ENCODE peak calls at places on chromosomes 16 and 17, in eight cellular contexts. One of them, this sample, is unnamed.

GRCh38 chr17:61904094-61904710 is 23.6 kb downstream of the INTS2 start:
- DNase-seq in amniotic stem cell: no peak
- DNase-seq in stimulated activated CD8-positive, alpha-beta memory T cell treated with anti-CD3 and anti-CD28 coated beads, Interleukin-7, amount 100 ng/mL, for 4 hours: no peak
- DNase-seq in left kidney: no peak
- DNase-seq in epithelial cell of prostate: no peak
- DNase-seq in activated CD4-positive, alpha-beta T cell treated with anti-CD3 and anti-CD28 coated beads for 24 hours: no peak
- DNase-seq in activated naive CD4-positive, alpha-beta T cell treated with anti-CD3 and anti-CD28 coated beads for 36 hours: peak; percentile 56
- DNase-seq in cardiac fibroblast: no peak
- DNase-seq in this sample: no peak

GRCh38 chr17:55237268-55237667 is 27.5 kb upstream of the HLF start:
- DNase-seq in amniotic stem cell: no peak
- DNase-seq in stimulated activated CD8-positive, alpha-beta memory T cell treated with anti-CD3 and anti-CD28 coated beads, Interleukin-7, amount 100 ng/mL, for 4 hours: no peak
- DNase-seq in left kidney: no peak
- DNase-seq in epithelial cell of prostate: no peak
- DNase-seq in activated CD4-positive, alpha-beta T cell treated with anti-CD3 and anti-CD28 coated beads for 24 hours: no peak
- DNase-seq in activated naive CD4-positive, alpha-beta T cell treated with anti-CD3 and anti-CD28 coated beads for 36 hours: no peak
- DNase-seq in cardiac fibroblast: peak; percentile 1
- DNase-seq in this sample: no peak

GRCh38 chr16:15979801-15980200 is 30.4 kb downstream of the ABCC1 start:
- DNase-seq in amniotic stem cell: no peak
- DNase-seq in stimulated activated CD8-positive, alpha-beta memory T cell treated with anti-CD3 and anti-CD28 coated beads, Interleukin-7, amount 100 ng/mL, for 4 hours: no peak
- DNase-seq in left kidney: no peak
- DNase-seq in epithelial cell of prostate: no peak
- DNase-seq in activated CD4-positive, alpha-beta T cell treated with anti-CD3 and anti-CD28 coated beads for 24 hours: no peak
- DNase-seq in activated naive CD4-positive, alpha-beta T cell treated with anti-CD3 and anti-CD28 coated beads for 36 hours: no peak
- DNase-seq in cardiac fibroblast: no peak
- DNase-seq in this sample: no peak

GRCh38 chr17:43976956-43977837 is 23.5 kb upstream of the PYY start:
- DNase-seq in amniotic stem cell: no peak
- DNase-seq in stimulated activated CD8-positive, alpha-beta memory T cell treated with anti-CD3 and anti-CD28 coated beads, Interleukin-7, amount 100 ng/mL, for 4 hours: no peak
- DNase-seq in left kidney: peak; percentile 69
- DNase-seq in epithelial cell of prostate: no peak
- DNase-seq in activated CD4-positive, alpha-beta T cell treated with anti-CD3 and anti-CD28 coated beads for 24 hours: no peak
- DNase-seq in activated naive CD4-positive, alpha-beta T cell treated with anti-CD3 and anti-CD28 coated beads for 36 hours: no peak
- DNase-seq in cardiac fibroblast: no peak
- DNase-seq in this sample: no peak

GRCh38 chr16:57528499-57529323 is 7.7 kb downstream of the CCDC102A start:
- DNase-seq in amniotic stem cell: no peak
- DNase-seq in stimulated activated CD8-positive, alpha-beta memory T cell treated with anti-CD3 and anti-CD28 coated beads, Interleukin-7, amount 100 ng/mL, for 4 hours: no peak
- DNase-seq in left kidney: peak; percentile 87
- DNase-seq in epithelial cell of prostate: no peak
- DNase-seq in activated CD4-positive, alpha-beta T cell treated with anti-CD3 and anti-CD28 coated beads for 24 hours: no peak
- DNase-seq in activated naive CD4-positive, alpha-beta T cell treated with anti-CD3 and anti-CD28 coated beads for 36 hours: peak; percentile 32
- DNase-seq in cardiac fibroblast: no peak
- DNase-seq in this sample: no peak

GRCh38 chr17:60229189-60229802 is 79.5 kb downstream of the CA4 start:
- DNase-seq in amniotic stem cell: no peak
- DNase-seq in stimulated activated CD8-positive, alpha-beta memory T cell treated with anti-CD3 and anti-CD28 coated beads, Interleukin-7, amount 100 ng/mL, for 4 hours: no peak
- DNase-seq in left kidney: no peak
- DNase-seq in epithelial cell of prostate: no peak
- DNase-seq in activated CD4-positive, alpha-beta T cell treated with anti-CD3 and anti-CD28 coated beads for 24 hours: no peak
- DNase-seq in activated naive CD4-positive, alpha-beta T cell treated with anti-CD3 and anti-CD28 coated beads for 36 hours: no peak
- DNase-seq in cardiac fibroblast: peak; percentile 29
- DNase-seq in this sample: peak; percentile 48

GRCh38 chr16:66468321-66468965 is 41.3 kb downstream of the BEAN1 start:
- DNase-seq in amniotic stem cell: no peak
- DNase-seq in stimulated activated CD8-positive, alpha-beta memory T cell treated with anti-CD3 and anti-CD28 coated beads, Interleukin-7, amount 100 ng/mL, for 4 hours: no peak
- DNase-seq in left kidney: no peak
- DNase-seq in epithelial cell of prostate: no peak
- DNase-seq in activated CD4-positive, alpha-beta T cell treated with anti-CD3 and anti-CD28 coated beads for 24 hours: no peak
- DNase-seq in activated naive CD4-positive, alpha-beta T cell treated with anti-CD3 and anti-CD28 coated beads for 36 hours: no peak
- DNase-seq in cardiac fibroblast: no peak
- DNase-seq in this sample: no peak

GRCh38 chr16:69105501-69106361 is at the start of gene HAS3:
- DNase-seq in amniotic stem cell: no peak
- DNase-seq in stimulated activated CD8-positive, alpha-beta memory T cell treated with anti-CD3 and anti-CD28 coated beads, Interleukin-7, amount 100 ng/mL, for 4 hours: no peak
- DNase-seq in left kidney: peak; percentile 90
- DNase-seq in epithelial cell of prostate: peak; percentile 34
- DNase-seq in activated CD4-positive, alpha-beta T cell treated with anti-CD3 and anti-CD28 coated beads for 24 hours: no peak
- DNase-seq in activated naive CD4-positive, alpha-beta T cell treated with anti-CD3 and anti-CD28 coated beads for 36 hours: peak; percentile 60
- DNase-seq in cardiac fibroblast: peak; percentile 67
- DNase-seq in this sample: peak; percentile 69

GRCh38 chr17:18877104-18877503 is 19.2 kb downstream of the PRPSAP2 start:
- DNase-seq in amniotic stem cell: no peak
- DNase-seq in stimulated activated CD8-positive, alpha-beta memory T cell treated with anti-CD3 and anti-CD28 coated beads, Interleukin-7, amount 100 ng/mL, for 4 hours: no peak
- DNase-seq in left kidney: no peak
- DNase-seq in epithelial cell of prostate: no peak
- DNase-seq in activated CD4-positive, alpha-beta T cell treated with anti-CD3 and anti-CD28 coated beads for 24 hours: no peak
- DNase-seq in activated naive CD4-positive, alpha-beta T cell treated with anti-CD3 and anti-CD28 coated beads for 36 hours: no peak
- DNase-seq in cardiac fibroblast: no peak
- DNase-seq in this sample: no peak

GRCh38 chr16:70753228-70753627 is 47.7 kb downstream of the VAC14 start:
- DNase-seq in amniotic stem cell: no peak
- DNase-seq in stimulated activated CD8-positive, alpha-beta memory T cell treated with anti-CD3 and anti-CD28 coated beads, Interleukin-7, amount 100 ng/mL, for 4 hours: no peak
- DNase-seq in left kidney: no peak
- DNase-seq in epithelial cell of prostate: no peak
- DNase-seq in activated CD4-positive, alpha-beta T cell treated with anti-CD3 and anti-CD28 coated beads for 24 hours: no peak
- DNase-seq in activated naive CD4-positive, alpha-beta T cell treated with anti-CD3 and anti-CD28 coated beads for 36 hours: no peak
- DNase-seq in cardiac fibroblast: no peak
- DNase-seq in this sample: no peak

GRCh38 chr17:4310349-4311060 is 46.7 kb upstream of the ANKFY1 start:
- DNase-seq in amniotic stem cell: no peak
- DNase-seq in stimulated activated CD8-positive, alpha-beta memory T cell treated with anti-CD3 and anti-CD28 coated beads, Interleukin-7, amount 100 ng/mL, for 4 hours: no peak
- DNase-seq in left kidney: no peak
- DNase-seq in epithelial cell of prostate: no peak
- DNase-seq in activated CD4-positive, alpha-beta T cell treated with anti-CD3 and anti-CD28 coated beads for 24 hours: no peak
- DNase-seq in activated naive CD4-positive, alpha-beta T cell treated with anti-CD3 and anti-CD28 coated beads for 36 hours: no peak
- DNase-seq in cardiac fibroblast: peak; percentile 46
- DNase-seq in this sample: no peak

GRCh38 chr17:63698886-63699637 is 863 bp downstream of the LIMD2 start:
- DNase-seq in amniotic stem cell: no peak
- DNase-seq in stimulated activated CD8-positive, alpha-beta memory T cell treated with anti-CD3 and anti-CD28 coated beads, Interleukin-7, amount 100 ng/mL, for 4 hours: peak; percentile 76
- DNase-seq in left kidney: peak; percentile 74
- DNase-seq in epithelial cell of prostate: no peak
- DNase-seq in activated CD4-positive, alpha-beta T cell treated with anti-CD3 and anti-CD28 coated beads for 24 hours: peak; percentile 61
- DNase-seq in activated naive CD4-positive, alpha-beta T cell treated with anti-CD3 and anti-CD28 coated beads for 36 hours: peak; percentile 92
- DNase-seq in cardiac fibroblast: peak; percentile 23
- DNase-seq in this sample: no peak

GRCh38 chr17:34584805-34585416 is 5.5 kb downstream of the TMEM132E start:
- DNase-seq in amniotic stem cell: no peak
- DNase-seq in stimulated activated CD8-positive, alpha-beta memory T cell treated with anti-CD3 and anti-CD28 coated beads, Interleukin-7, amount 100 ng/mL, for 4 hours: no peak
- DNase-seq in left kidney: peak; percentile 80
- DNase-seq in epithelial cell of prostate: no peak
- DNase-seq in activated CD4-positive, alpha-beta T cell treated with anti-CD3 and anti-CD28 coated beads for 24 hours: no peak
- DNase-seq in activated naive CD4-positive, alpha-beta T cell treated with anti-CD3 and anti-CD28 coated beads for 36 hours: no peak
- DNase-seq in cardiac fibroblast: peak; percentile 20
- DNase-seq in this sample: no peak

GRCh38 chr16:72814226-72814625 is 233.7 kb downstream of the ZFHX3 start:
- DNase-seq in amniotic stem cell: no peak
- DNase-seq in stimulated activated CD8-positive, alpha-beta memory T cell treated with anti-CD3 and anti-CD28 coated beads, Interleukin-7, amount 100 ng/mL, for 4 hours: no peak
- DNase-seq in left kidney: no peak
- DNase-seq in epithelial cell of prostate: no peak
- DNase-seq in activated CD4-positive, alpha-beta T cell treated with anti-CD3 and anti-CD28 coated beads for 24 hours: no peak
- DNase-seq in activated naive CD4-positive, alpha-beta T cell treated with anti-CD3 and anti-CD28 coated beads for 36 hours: no peak
- DNase-seq in cardiac fibroblast: peak; percentile 21
- DNase-seq in this sample: no peak

GRCh38 chr16:85151603-85152413 is 39.5 kb upstream of the CIBAR2 start:
- DNase-seq in amniotic stem cell: peak; percentile 78
- DNase-seq in stimulated activated CD8-positive, alpha-beta memory T cell treated with anti-CD3 and anti-CD28 coated beads, Interleukin-7, amount 100 ng/mL, for 4 hours: no peak
- DNase-seq in left kidney: peak; percentile 49
- DNase-seq in epithelial cell of prostate: no peak
- DNase-seq in activated CD4-positive, alpha-beta T cell treated with anti-CD3 and anti-CD28 coated beads for 24 hours: no peak
- DNase-seq in activated naive CD4-positive, alpha-beta T cell treated with anti-CD3 and anti-CD28 coated beads for 36 hours: no peak
- DNase-seq in cardiac fibroblast: peak; percentile 67
- DNase-seq in this sample: no peak

GRCh38 chr17:29643817-29644160 is 21.1 kb upstream of the CORO6 start:
- DNase-seq in amniotic stem cell: no peak
- DNase-seq in stimulated activated CD8-positive, alpha-beta memory T cell treated with anti-CD3 and anti-CD28 coated beads, Interleukin-7, amount 100 ng/mL, for 4 hours: no peak
- DNase-seq in left kidney: no peak
- DNase-seq in epithelial cell of prostate: no peak
- DNase-seq in activated CD4-positive, alpha-beta T cell treated with anti-CD3 and anti-CD28 coated beads for 24 hours: no peak
- DNase-seq in activated naive CD4-positive, alpha-beta T cell treated with anti-CD3 and anti-CD28 coated beads for 36 hours: no peak
- DNase-seq in cardiac fibroblast: no peak
- DNase-seq in this sample: no peak

GRCh38 chr16:1158456-1159324 is 5.8 kb downstream of the CACNA1H start:
- DNase-seq in amniotic stem cell: no peak
- DNase-seq in stimulated activated CD8-positive, alpha-beta memory T cell treated with anti-CD3 and anti-CD28 coated beads, Interleukin-7, amount 100 ng/mL, for 4 hours: no peak
- DNase-seq in left kidney: peak; percentile 76
- DNase-seq in epithelial cell of prostate: no peak
- DNase-seq in activated CD4-positive, alpha-beta T cell treated with anti-CD3 and anti-CD28 coated beads for 24 hours: no peak
- DNase-seq in activated naive CD4-positive, alpha-beta T cell treated with anti-CD3 and anti-CD28 coated beads for 36 hours: no peak
- DNase-seq in cardiac fibroblast: peak; percentile 55
- DNase-seq in this sample: no peak

GRCh38 chr16:31876955-31877828 is 3.6 kb downstream of the ZNF267 start:
- DNase-seq in amniotic stem cell: peak; percentile 56
- DNase-seq in stimulated activated CD8-positive, alpha-beta memory T cell treated with anti-CD3 and anti-CD28 coated beads, Interleukin-7, amount 100 ng/mL, for 4 hours: peak; percentile 56
- DNase-seq in left kidney: peak; percentile 10
- DNase-seq in epithelial cell of prostate: peak; percentile 66
- DNase-seq in activated CD4-positive, alpha-beta T cell treated with anti-CD3 and anti-CD28 coated beads for 24 hours: no peak
- DNase-seq in activated naive CD4-positive, alpha-beta T cell treated with anti-CD3 and anti-CD28 coated beads for 36 hours: peak; percentile 78
- DNase-seq in cardiac fibroblast: peak; percentile 96
- DNase-seq in this sample: no peak

GRCh38 chr16:13767215-13767614 is 152.7 kb upstream of the ERCC4 start:
- DNase-seq in amniotic stem cell: no peak
- DNase-seq in stimulated activated CD8-positive, alpha-beta memory T cell treated with anti-CD3 and anti-CD28 coated beads, Interleukin-7, amount 100 ng/mL, for 4 hours: no peak
- DNase-seq in left kidney: peak; percentile 71
- DNase-seq in epithelial cell of prostate: no peak
- DNase-seq in activated CD4-positive, alpha-beta T cell treated with anti-CD3 and anti-CD28 coated beads for 24 hours: no peak
- DNase-seq in activated naive CD4-positive, alpha-beta T cell treated with anti-CD3 and anti-CD28 coated beads for 36 hours: no peak
- DNase-seq in cardiac fibroblast: peak; percentile 2
- DNase-seq in this sample: no peak

This sample was measured in HCT116.